ENCODE peak calls at places on chromosomes 16 and 17, in nine cellular contexts. U is AG04450, J is right atrium auricular region, P is A549, W is mucosa of descending colon, S is cardiac muscle cell, Y is neural progenitor cell, E is heart right ventricle, L is BE2C. A is an unnamed sample.

GRCh38 chr16:78210305-78210704 is 110.9 kb downstream of the WWOX start:
- DNase-seq in U (no peak), E (no peak), W (no peak), L (no peak), S (no peak), J (no peak), P (peak; percentile 23), Y (peak; percentile 23), A (peak; percentile 6)

GRCh38 chr17:62807812-62808575 is at the start of gene MARCHF10:
- DNase-seq in L (peak; percentile 85), J (peak; percentile 30), Y (peak; percentile 79), W (peak; percentile 40), U (no peak), P (no peak), E (no peak), S (no peak), A (no peak)

GRCh38 chr17:38578229-38578628 is 27.5 kb downstream of the SRCIN1 start:
- DNase-seq in W (no peak), S (no peak), J (no peak), E (no peak), Y (peak; percentile 72), P (no peak), L (peak; percentile 75), U (no peak), A (no peak)

GRCh38 chr17:29588017-29588557 is 1.4 kb downstream of the GIT1 start:
- DNase-seq in Y (peak; percentile 16), W (peak; percentile 34), U (no peak), S (no peak), J (no peak), E (no peak), P (no peak), L (no peak), A (no peak)

GRCh38 chr16:56789360-56789759 is 59.4 kb downstream of the NUP93 start:
- DNase-seq in L (peak; percentile 67), J (no peak), U (no peak), Y (no peak), P (peak; percentile 80), E (peak; percentile 12), S (peak; percentile 58), W (peak; percentile 42), A (no peak)

GRCh38 chr17:75517277-75517865 is 1.0 kb downstream of the TSEN54 start:
- DNase-seq in E (no peak), S (no peak), L (no peak), U (no peak), P (no peak), W (peak; percentile 70), J (no peak), Y (peak; percentile 33), A (no peak)

GRCh38 chr17:9162275-9162985 is 141.1 kb downstream of the NTN1 start:
- DNase-seq in Y (peak; percentile 50), L (no peak), J (no peak), W (no peak), E (no peak), U (no peak), P (peak; percentile 44), S (no peak), A (no peak)

GRCh38 chr16:57256601-57257395 is 11.7 kb downstream of the ARL2BP start:
- DNase-seq in E (no peak), S (no peak), Y (no peak), P (no peak), U (no peak), W (no peak), L (no peak), J (no peak), A (no peak)

GRCh38 chr16:55264949-55265348 is 59.1 kb upstream of the IRX6 start:
- DNase-seq in W (no peak), E (no peak), U (no peak), P (no peak), Y (no peak), S (no peak), L (no peak), J (no peak), A (no peak)

GRCh38 chr17:66842505-66842904 is 7.6 kb downstream of the CACNG5 start:
- DNase-seq in L (no peak), P (no peak), U (no peak), J (no peak), Y (no peak), E (no peak), S (no peak), W (no peak), A (no peak)

GRCh38 chr17:66842959-66843358 is 8.0 kb downstream of the CACNG5 start:
- DNase-seq in E (no peak), J (no peak), P (no peak), L (no peak), U (no peak), S (no peak), W (no peak), Y (no peak), A (no peak)

GRCh38 chr17:66841744-66842143 is 6.8 kb downstream of the CACNG5 start:
- DNase-seq in S (no peak), P (no peak), W (no peak), J (no peak), E (no peak), L (no peak), Y (no peak), U (no peak), A (no peak)

GRCh38 chr17:66840061-66840460 is 5.1 kb downstream of the CACNG5 start:
- DNase-seq in U (no peak), S (no peak), L (no peak), W (no peak), J (no peak), P (no peak), Y (no peak), E (no peak), A (no peak)

DNA sequence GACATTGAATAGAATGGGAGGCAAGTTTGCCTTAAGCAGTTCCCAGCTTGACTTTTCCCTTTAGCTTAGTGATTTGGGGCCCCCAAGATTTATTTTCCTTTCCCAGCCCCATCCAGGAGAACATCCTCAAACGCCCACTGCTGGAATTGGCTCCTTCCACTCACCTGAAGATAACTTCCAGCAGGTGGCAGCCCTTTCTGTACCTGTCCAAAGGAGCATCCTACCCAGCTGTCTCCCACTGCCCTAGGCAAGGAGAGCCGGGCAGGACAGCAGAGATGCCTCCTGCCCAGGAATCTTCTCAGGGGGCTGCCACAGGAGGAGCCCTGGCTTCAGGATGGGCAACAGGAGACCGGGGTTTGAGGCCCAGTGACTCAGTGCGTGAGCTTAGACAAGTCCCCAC is 6.4 kb downstream of the CACNG5 start:
- DNase-seq in L (no peak), U (no peak), E (no peak), P (no peak), J (no peak), W (no peak), Y (no peak), S (no peak), A (no peak)
- TF ChIP-seq CTCF in L (no peak), U (no peak), E (no peak), P (no peak), J (no peak), W (no peak), Y (no peak), S (no peak), A (no peak)

GRCh38 chr16:10619271-10619849 is 39.0 kb upstream of the EMP2 start:
- DNase-seq in Y (peak; percentile 50), W (peak; percentile 90), L (peak; percentile 82), E (peak; percentile 68), P (no peak), J (no peak), U (no peak), S (no peak), A (no peak)
- H3K4me3 ChIP-seq in Y (peak overlapping the region; percentile 37), W (no peak overlapping the region), L (peak overlapping the region; percentile 24), E (peak overlapping the region; percentile 46), P (no peak overlapping the region), J (peak overlapping the region; percentile 30), U (no peak overlapping the region), S (no peak overlapping the region), A (no peak overlapping the region)

DNA sequence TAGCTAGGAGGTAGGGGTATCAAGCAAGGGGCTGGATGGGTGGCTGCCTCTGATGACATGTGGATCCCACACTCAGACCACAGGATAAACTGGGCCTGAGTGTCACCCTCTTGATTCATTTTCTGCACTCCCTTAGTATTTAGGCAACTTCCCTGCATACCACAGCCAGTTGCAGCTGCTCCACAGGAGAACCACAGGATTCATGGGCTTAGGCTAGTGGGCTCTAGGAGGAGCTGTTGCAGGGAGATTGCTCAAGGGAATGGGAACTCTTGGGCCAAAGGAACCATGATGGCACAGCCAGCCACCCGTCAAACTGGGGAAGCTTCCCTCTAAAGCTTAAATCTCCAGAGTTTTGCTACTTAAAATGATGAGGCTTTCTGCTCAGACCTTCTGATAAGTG is 269.7 kb upstream of the ASIC2 start:
- DNase-seq in P (no peak), J (no peak), W (no peak), S (no peak), E (no peak), L (no peak), Y (peak; percentile 26), U (no peak), A (no peak)
- TF ChIP-seq CTCF in P (no peak), J (no peak), W (no peak), S (no peak), E (no peak), L (peak; percentile 6), Y (peak; percentile 29), U (no peak), A (peak; percentile 36)

GRCh38 chr17:58329035-58329807 is 626 bp upstream of the TSPOAP1 start:
- DNase-seq in L (no peak), W (peak; percentile 49), J (no peak), S (no peak), E (no peak), Y (peak; percentile 46), P (no peak), U (no peak), A (no peak)

GRCh38 chr17:58330997-58331814 is 2.6 kb upstream of the TSPOAP1 start:
- DNase-seq in W (peak; percentile 48), S (no peak), E (no peak), J (no peak), L (no peak), Y (no peak), P (no peak), U (no peak), A (no peak)

GRCh38 chr17:58330544-58330996 is 2.0 kb upstream of the TSPOAP1 start:
- DNase-seq in J (no peak), P (no peak), E (no peak), W (peak; percentile 32), U (no peak), S (no peak), Y (no peak), L (no peak), A (no peak)

GRCh38 chr17:58328195-58329034 is at the start of gene TSPOAP1:
- DNase-seq in J (no peak), W (peak; percentile 58), Y (peak; percentile 90), L (peak; percentile 76), P (no peak), S (no peak), E (no peak), U (no peak), A (no peak)

DNA sequence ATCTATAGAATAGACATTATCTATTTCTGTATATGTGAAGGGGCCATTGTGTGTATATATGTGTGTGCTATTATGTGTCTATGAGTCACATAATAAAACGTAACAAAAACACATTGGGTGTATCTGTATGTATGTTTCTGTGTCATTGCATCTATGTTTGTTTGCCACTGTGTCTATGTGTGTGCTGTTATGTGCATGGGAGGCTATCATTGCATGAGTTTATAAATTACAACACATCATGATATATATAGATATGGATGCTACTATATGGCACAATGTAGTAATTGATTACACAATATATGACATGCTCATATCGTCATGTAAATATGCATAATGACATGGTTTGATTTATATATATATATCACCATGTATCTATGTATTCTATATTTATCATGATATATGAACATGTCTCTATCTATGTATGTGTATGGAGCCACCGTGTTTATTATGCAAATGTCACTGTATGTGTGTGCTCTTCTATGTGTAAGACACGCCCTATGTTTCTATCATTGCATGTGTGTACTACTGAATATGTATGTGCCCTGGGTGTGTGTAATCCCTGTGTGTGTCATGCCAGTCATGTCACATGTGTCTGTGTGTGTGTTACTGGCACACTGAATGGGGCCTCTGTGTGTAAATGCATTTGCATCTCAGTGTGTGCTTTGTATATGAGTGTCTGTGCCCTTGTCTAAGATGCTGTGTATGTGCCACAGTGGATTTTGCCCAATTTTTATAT is 1.4 kb upstream of the TSPOAP1 start:
- DNase-seq in S (no peak), U (no peak), E (no peak), Y (no peak), L (no peak), P (no peak), W (peak; percentile 9), J (no peak), A (no peak)
- H3K4me3 ChIP-seq in S (no peak overlapping the region), U (no peak overlapping the region), E (peak overlapping the region; percentile 35), Y (no peak overlapping the region), L (no peak overlapping the region), P (no peak overlapping the region), W (no peak overlapping the region), J (peak overlapping the region; percentile 44), A (no peak overlapping the region)